ENCODE peak calls at places on chromosomes 4 and X, in four cellular contexts. Q is adrenal gland, L is GM23338, W is AG09319. Y is an unnamed sample.

GRCh38 chr4:129131343-129131742 is 35.4 kb downstream of the C4orf33 start:
- DNase-seq in Q (no peak), L (no peak), W (no peak), Y (no peak)

GRCh38 chrX:12814434-12814833 is 23.2 kb downstream of the PRPS2 start:
- DNase-seq in Q (peak), L (peak), W (no peak), Y (peak)

GRCh38 chrX:84441143-84441542 is 61.1 kb downstream of the HDX start:
- DNase-seq in Q (no peak), L (no peak), W (no peak), Y (no peak)

GRCh38 chr4:69239777-69240176 is 25.2 kb upstream of the UGT2B11 start:
- DNase-seq in Q (no peak), L (no peak), W (no peak), Y (no peak)

GRCh38 chr4:155529197-155529596 is 137.5 kb upstream of the GUCY1A1 start:
- DNase-seq in Q (no peak), L (peak), W (no peak), Y (no peak)

GRCh38 chr4:126375462-126376054 is 1060.8 kb downstream of the FAT4 start:
- DNase-seq in Q (no peak), L (no peak), W (no peak), Y (no peak)

GRCh38 chr4:1081689-1082040 is 31.7 kb downstream of the RNF212 start:
- DNase-seq in Q (no peak), L (no peak), W (no peak), Y (no peak)

GRCh38 chr4:148253748-148254147 is 188.5 kb downstream of the NR3C2 start:
- DNase-seq in Q (no peak), L (no peak), W (no peak), Y (no peak)

GRCh38 chr4:143289370-143289769 is 47.3 kb upstream of the GAB1 start:
- DNase-seq in Q (no peak), L (no peak), W (no peak), Y (no peak)

GRCh38 chr4:183008492-183008891 is 90.6 kb upstream of the WWC2 start:
- DNase-seq in Q (no peak), L (peak), W (no peak), Y (no peak)

GRCh38 chr4:184355111-184355604 is 119.2 kb downstream of the IRF2 start:
- DNase-seq in Q (peak), L (no peak), W (peak), Y (no peak)

GRCh38 chr4:100880012-100880411 is 362.2 kb upstream of the EMCN start:
- DNase-seq in Q (no peak), L (peak), W (no peak), Y (no peak)

GRCh38 chr4:120920666-120921065 is 1.9 kb downstream of the PRDM5 start:
- DNase-seq in Q (no peak), L (no peak), W (no peak), Y (no peak)

GRCh38 chr4:95869961-95870500 is 30.1 kb downstream of the PDHA2 start:
- DNase-seq in Q (no peak), L (peak), W (no peak), Y (no peak)

GRCh38 chrX:37984880-37985279 is 21.5 kb upstream of the SYTL5 start:
- DNase-seq in Q (no peak), L (no peak), W (no peak), Y (no peak)

GRCh38 chr4:26325191-26325590 is 4.4 kb downstream of the RBPJ start:
- DNase-seq in Q (no peak), L (peak), W (no peak), Y (no peak)

GRCh38 chrX:31223817-31224216 is 152.0 kb upstream of the FTHL17 start:
- DNase-seq in Q (no peak), L (no peak), W (no peak), Y (no peak)

GRCh38 chrX:136823175-136823574 is 42.4 kb upstream of the ARHGEF6 start:
- DNase-seq in Q (no peak), L (no peak), W (no peak), Y (no peak)

GRCh38 chr4:212438-213174 is 88.3 kb downstream of the ZNF718 start:
- DNase-seq in Q (peak), L (peak), W (peak), Y (peak)

GRCh38 chrX:10569946-10570345 is 50.4 kb downstream of the MID1 start:
- DNase-seq in Q (no peak), L (no peak), W (no peak), Y (no peak)

GRCh38 chrX:17788439-17788838 is 51.1 kb downstream of the SCML1 start:
- DNase-seq in Q (peak), L (peak), W (no peak), Y (peak)

GRCh38 chrX:85955510-85955909 is 91.8 kb downstream of the CHM start:
- DNase-seq in Q (no peak), L (no peak), W (no peak), Y (no peak)

GRCh38 chr4:67744561-67745283 is 9.5 kb downstream of the GNRHR start:
- DNase-seq in Q (no peak), L (no peak), W (no peak), Y (no peak)

GRCh38 chr4:16110906-16111305 is 27.1 kb upstream of the PROM1 start:
- DNase-seq in Q (no peak), L (no peak), W (no peak), Y (no peak)

GRCh38 chr4:148793221-148793620 is 351.0 kb upstream of the NR3C2 start:
- DNase-seq in Q (no peak), L (no peak), W (no peak), Y (no peak)

GRCh38 chrX:30521440-30522182 is 56.0 kb downstream of the TASL start:
- DNase-seq in Q (no peak), L (no peak), W (no peak), Y (no peak)

GRCh38 chr4:169080970-169081369 is 70.9 kb upstream of the CBR4 start:
- DNase-seq in Q (peak), L (no peak), W (no peak), Y (no peak)

GRCh38 chr4:81839347-81840042 is 367.8 kb upstream of the RASGEF1B start:
- DNase-seq in Q (no peak), L (no peak), W (no peak), Y (no peak)

GRCh38 chr4:75658881-75659280 is 14.3 kb downstream of the G3BP2 start:
- DNase-seq in Q (no peak), L (no peak), W (no peak), Y (no peak)

GRCh38 chrX:103817502-103817901 is 14.6 kb downstream of the RAB9B start:
- DNase-seq in Q (no peak), L (peak), W (peak), Y (no peak)

GRCh38 chr4:2350982-2351381 is 67.5 kb downstream of the ZFYVE28 start:
- DNase-seq in Q (peak), L (no peak), W (no peak), Y (no peak)

GRCh38 chrX:120564925-120565324 is 4.2 kb upstream of the CUL4B start:
- DNase-seq in Q (no peak), L (no peak), W (no peak), Y (no peak)

GRCh38 chr4:29304595-29304994 is 1415.6 kb upstream of the PCDH7 start:
- DNase-seq in Q (no peak), L (no peak), W (no peak), Y (no peak)

GRCh38 chrX:135625995-135626394 is 87.4 kb upstream of the CT45A1 start:
- DNase-seq in Q (no peak), L (peak), W (no peak), Y (no peak)

GRCh38 chrX:13898603-13899002 is 81.7 kb upstream of the GPM6B start:
- DNase-seq in Q (no peak), L (no peak), W (no peak), Y (no peak)

GRCh38 chr4:127610488-127610887 is 22.3 kb upstream of the INTU start:
- DNase-seq in Q (no peak), L (no peak), W (no peak), Y (no peak)

GRCh38 chr4:127606823-127607222 is 25.9 kb upstream of the INTU start:
- DNase-seq in Q (no peak), L (no peak), W (no peak), Y (no peak)

GRCh38 chr4:127601029-127601428 is 31.7 kb upstream of the INTU start:
- DNase-seq in Q (no peak), L (no peak), W (no peak), Y (no peak)

GRCh38 chr4:127609484-127609883 is 23.3 kb upstream of the INTU start:
- DNase-seq in Q (no peak), L (no peak), W (no peak), Y (no peak)

GRCh38 chr4:127604949-127605709 is 27.6 kb upstream of the INTU start:
- DNase-seq in Q (no peak), L (peak), W (peak), Y (no peak)
- TF ChIP-seq CTCF in Q (peak), L (peak), W (peak), Y (peak)

DNA sequence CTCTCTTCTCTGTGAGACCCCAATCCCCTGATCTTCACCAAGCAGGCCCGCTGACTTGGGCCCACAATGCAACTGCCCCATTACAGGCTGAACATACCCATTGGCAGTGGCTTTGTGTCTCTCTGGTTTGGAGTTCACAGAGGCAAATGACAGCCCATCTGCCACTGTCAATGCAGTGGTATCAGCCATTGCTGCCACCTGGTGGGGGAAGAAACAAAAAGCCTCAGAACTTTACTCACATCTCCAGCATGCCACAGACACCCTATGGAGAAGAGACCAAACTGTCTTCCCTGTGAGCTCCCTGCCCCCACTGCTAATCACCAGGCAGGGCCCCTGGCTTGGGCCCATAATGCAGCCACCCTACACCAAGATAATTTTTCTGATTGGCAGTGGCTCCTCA is 729.3 kb upstream of the ACTRT1 start:
- DNase-seq in Q (peak), L (peak), W (no peak), Y (peak)
- TF ChIP-seq CTCF in Q (peak), L (peak), W (no peak), Y (peak)

GRCh38 chr4:186669735-186670134 is 53.9 kb downstream of the FAT1 start:
- DNase-seq in Q (no peak), L (peak), W (no peak), Y (no peak)
- TF ChIP-seq CTCF in Q (no peak), L (no peak), W (no peak), Y (no peak)

DNA sequence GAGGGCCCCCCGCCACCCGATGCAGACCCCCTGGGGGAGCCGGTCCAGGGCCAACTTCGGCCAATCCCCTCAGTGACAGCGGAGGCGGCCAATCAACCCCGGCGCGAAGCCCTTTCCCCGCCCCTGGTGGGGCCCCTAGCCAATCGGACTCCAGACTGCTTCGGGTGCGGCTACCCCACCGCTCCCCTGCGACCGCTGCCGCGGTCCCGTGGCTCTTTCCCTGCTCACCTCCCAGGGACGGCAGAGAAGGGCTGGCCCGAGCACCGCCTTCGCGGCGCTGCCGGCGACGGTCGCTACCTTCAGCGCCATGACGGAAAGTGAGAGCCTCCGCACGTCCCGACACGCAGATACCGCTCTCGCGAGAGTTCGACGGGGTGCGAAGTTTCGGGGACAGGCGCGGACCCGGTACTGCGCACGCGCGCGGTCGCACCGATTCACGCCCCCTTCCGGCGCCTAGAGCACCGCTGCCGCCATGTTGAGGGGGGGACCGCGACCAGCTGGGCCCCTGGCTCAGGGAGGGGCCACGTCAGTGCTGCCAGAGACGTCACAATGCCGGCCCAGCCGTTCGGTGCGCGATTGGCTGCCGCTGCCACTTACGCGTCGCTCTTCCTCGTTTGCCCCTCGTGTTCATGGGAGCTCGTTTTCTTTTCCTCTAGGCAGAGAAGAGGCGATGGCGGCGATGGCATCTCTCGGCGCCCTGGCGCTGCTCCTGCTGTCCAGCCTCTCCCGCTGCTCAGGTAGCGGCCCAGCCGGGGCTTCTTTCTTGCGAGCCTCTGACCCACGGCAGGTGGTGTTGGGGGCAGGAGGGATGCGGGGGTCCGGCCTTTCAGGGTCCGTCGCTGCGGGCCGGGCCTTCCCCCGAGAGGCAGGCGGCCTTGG is at the start of the genes IDH3G and SSR4:
- DNase-seq in Q (peak), L (peak), W (peak), Y (peak)
- TF ChIP-seq CTCF in Q (no peak), L (no peak), W (no peak), Y (no peak)

GRCh38 chr4:188372051-188372450 is 232.8 kb downstream of the TRIML1 start:
- DNase-seq in Q (no peak), L (no peak), W (peak), Y (no peak)

GRCh38 chr4:188370781-188371180 is 231.5 kb downstream of the TRIML1 start:
- DNase-seq in Q (no peak), L (no peak), W (no peak), Y (no peak)

GRCh38 chr4:188374870-188375269 is 235.6 kb downstream of the TRIML1 start:
- DNase-seq in Q (no peak), L (no peak), W (no peak), Y (no peak)

GRCh38 chr4:188372856-188373255 is 233.6 kb downstream of the TRIML1 start:
- DNase-seq in Q (peak), L (no peak), W (peak), Y (no peak)
- TF ChIP-seq CTCF in Q (peak), L (no peak), W (peak), Y (no peak)

GRCh38 chrX:68018248-68019203 is 414.8 kb downstream of the OPHN1 start:
- DNase-seq in Q (peak), L (peak), W (no peak), Y (peak)
- TF ChIP-seq CTCF in Q (peak), L (peak), W (peak), Y (peak)

DNA sequence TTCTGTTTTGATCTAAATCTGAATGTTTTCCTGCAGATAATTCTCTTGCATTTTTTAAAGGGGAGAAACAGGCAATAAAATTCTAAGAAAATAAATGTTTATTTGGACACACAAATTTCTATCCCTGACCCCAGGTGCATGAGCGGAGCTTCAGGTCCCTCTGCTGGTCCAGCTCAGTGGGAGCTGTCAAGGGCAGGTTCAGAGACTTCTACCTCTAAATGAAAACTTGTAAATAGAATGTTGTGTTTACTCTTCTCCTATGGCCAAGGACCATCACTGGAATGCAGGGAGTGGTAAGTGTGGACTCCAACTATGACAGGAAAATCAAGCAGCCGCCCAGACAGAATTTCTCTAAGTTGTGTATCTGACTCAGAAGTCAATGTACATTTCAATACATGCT is 148.6 kb upstream of the TTC29 start:
- DNase-seq in Q (no peak), L (peak), W (no peak), Y (no peak)
- TF ChIP-seq CTCF in Q (no peak), L (peak), W (peak), Y (no peak)

GRCh38 chr4:54543088-54543795 is 114.5 kb upstream of the KIT start:
- DNase-seq in Q (no peak), L (no peak), W (no peak), Y (no peak)
- TF ChIP-seq CTCF in Q (no peak), L (no peak), W (no peak), Y (no peak)